ENCODE peak calls at places on chromosomes 1 and 21, in six cellular contexts. N is bronchial epithelial cell, H is lung, B is lower lobe of right lung, J is IMR-90, V is fibroblast of lung. Y is an unnamed sample. For H3K36me3, the result is how much of the 10 kb centered on the place peaks cover.

GRCh38 chr1:71488555-71489252 is 407.9 kb upstream of the ZRANB2 start:
- DNase-seq in J (no peak), B (no peak), N (no peak), V (no peak), H (no peak), Y (no peak)

GRCh38 chr1:1862905-1863547 is 27.9 kb downstream of the GNB1 start:
- DNase-seq in N (no peak), H (no peak), J (peak), V (peak), B (no peak), Y (no peak)

GRCh38 chr1:41626616-41627375 is 142.3 kb upstream of the EDN2 start:
- DNase-seq in H (no peak), N (peak), V (peak), B (no peak), J (peak), Y (peak)

GRCh38 chr1:70044832-70045231 is 160.5 kb downstream of the LRRC40 start:
- DNase-seq in V (peak), J (peak), B (no peak), N (peak), H (no peak), Y (peak)

GRCh38 chr1:222546548-222547259 is 1.2 kb downstream of the HHIPL2 start:
- DNase-seq in H (peak), B (no peak), J (peak), V (peak), N (peak), Y (peak)

GRCh38 chr1:193914871-193915270 is 728.5 kb upstream of the B3GALT2 start:
- DNase-seq in H (no peak), B (no peak), J (no peak), V (no peak), N (peak), Y (no peak)

GRCh38 chr1:151326619-151327222 is 495 bp downstream of the PI4KB start:
- DNase-seq in B (peak), J (peak), H (peak), N (peak), V (peak), Y (no peak)

GRCh38 chr1:5765465-5765864 is 226.8 kb downstream of the NPHP4 start:
- DNase-seq in H (no peak), V (no peak), J (no peak), N (no peak), B (no peak), Y (no peak)

GRCh38 chr1:97930472-97930871 is 9.6 kb upstream of the DPYD start:
- DNase-seq in V (peak), J (no peak), H (no peak), B (no peak), N (no peak), Y (no peak)

GRCh38 chr1:32981003-32981909 is 16.6 kb upstream of the RNF19B start:
- DNase-seq in H (peak), N (peak), B (peak), V (peak), J (peak), Y (peak)

GRCh38 chr1:89615676-89616598 is 17.0 kb upstream of the LRRC8C start:
- DNase-seq in B (no peak), N (peak), V (no peak), J (no peak), H (no peak), Y (no peak)

GRCh38 chr1:165169028-165169427 is 187.5 kb downstream of the LMX1A start:
- DNase-seq in J (no peak), V (no peak), N (peak), H (no peak), B (no peak), Y (peak)

GRCh38 chr1:24277420-24278169 is 41.6 kb upstream of the GRHL3 start:
- DNase-seq in J (peak), H (no peak), B (no peak), N (peak), V (peak), Y (no peak)

GRCh38 chr1:248853668-248854375 is 5.1 kb downstream of the ZNF692 start:
- DNase-seq in V (no peak), J (no peak), N (no peak), B (no peak), H (no peak), Y (no peak)

GRCh38 chr1:94528271-94528670 is 13.3 kb downstream of the F3 start:
- DNase-seq in H (no peak), N (peak), B (no peak), V (peak), J (peak), Y (no peak)

GRCh38 chr1:180896161-180896560 is 16.5 kb upstream of the KIAA1614 start:
- DNase-seq in H (no peak), J (no peak), V (no peak), N (no peak), B (no peak), Y (no peak)

GRCh38 chr1:29426701-29427279 is 190.5 kb downstream of the PTPRU start:
- DNase-seq in B (no peak), N (peak), J (no peak), V (no peak), H (no peak), Y (no peak)

GRCh38 chr1:239806900-239807299 is 284.8 kb upstream of the FMN2 start:
- DNase-seq in N (no peak), V (no peak), J (no peak), B (no peak), H (no peak), Y (no peak)
- H3K4me3 ChIP-seq in N (no peak), V (no peak), J (no peak), B (no peak), H (no peak), Y (no peak)

GRCh38 chr1:16033101-16033632 is 10.4 kb upstream of the CLCNKB start:
- DNase-seq in N (no peak), B (no peak), V (no peak), J (no peak), H (no peak), Y (no peak)
- TF ChIP-seq CTCF in N (no peak), B (no peak), V (no peak), J (no peak), H (no peak), Y (no peak)

GRCh38 chr1:171581226-171581625 is 40.8 kb upstream of the MYOCOS start:
- DNase-seq in B (no peak), N (no peak), J (no peak), V (no peak), H (no peak), Y (no peak)
- H3K36me3 ChIP-seq in B (half or more), N (under half), J (under half), V (under half), H (under half), Y (under half)

DNA sequence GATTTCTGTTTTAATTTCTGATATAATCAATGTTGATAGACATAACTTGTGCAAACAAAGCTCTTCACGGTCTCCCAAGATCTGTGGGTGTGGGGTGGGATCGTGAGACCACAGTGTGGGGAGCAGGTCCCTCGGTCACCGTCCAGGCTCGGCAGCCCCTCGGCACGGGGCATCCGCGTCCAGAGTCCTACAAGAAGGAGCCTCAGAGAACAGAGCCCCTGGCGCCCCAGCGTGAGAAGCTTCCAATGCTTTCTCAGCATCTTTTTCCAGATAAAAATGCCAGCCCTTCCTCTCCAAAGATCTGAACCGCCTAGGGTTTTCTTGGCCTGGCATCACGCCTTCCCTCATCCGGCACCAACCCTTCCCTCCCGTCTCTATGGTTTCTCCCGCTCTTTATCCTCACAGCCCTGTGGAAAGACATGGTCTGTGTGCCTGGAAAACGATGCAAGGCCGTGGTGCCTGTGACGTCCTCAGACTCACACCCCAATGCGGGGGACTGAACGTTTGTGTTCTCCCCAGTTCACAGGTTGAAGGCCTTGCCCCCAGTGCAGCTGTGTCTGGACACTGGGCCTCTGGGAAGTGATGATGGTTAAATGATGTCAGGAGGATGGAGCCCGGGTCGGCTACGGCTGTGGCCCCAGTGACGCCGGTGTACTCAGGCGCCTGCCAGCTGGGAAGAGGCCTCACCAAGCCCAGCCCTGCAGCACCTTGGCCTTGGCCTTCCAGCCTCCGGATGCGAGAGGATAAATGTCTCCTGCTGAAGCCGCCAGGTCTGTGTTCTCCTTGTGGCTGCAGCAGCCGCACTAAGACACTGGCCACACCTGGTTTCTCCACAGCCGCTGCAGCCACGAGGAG is 45.9 kb upstream of the COL6A2 start:
- DNase-seq in B (peak), V (no peak), J (no peak), N (no peak), H (no peak), Y (no peak)
- H3K4me3 ChIP-seq in B (no peak), V (no peak), J (no peak), N (no peak), H (no peak), Y (no peak)

GRCh38 chr1:175826705-175827104 is 83.3 kb upstream of the TNR start:
- DNase-seq in V (no peak), B (no peak), H (no peak), N (no peak), J (no peak), Y (no peak)

GRCh38 chr1:175822575-175822974 is 79.2 kb upstream of the TNR start:
- DNase-seq in H (no peak), N (peak), V (peak), J (peak), B (no peak), Y (no peak)

GRCh38 chr1:175823401-175823800 is 80.0 kb upstream of the TNR start:
- DNase-seq in H (no peak), B (no peak), V (no peak), J (no peak), N (peak), Y (no peak)

GRCh38 chr1:175820456-175820855 is 77.1 kb upstream of the TNR start:
- DNase-seq in J (no peak), V (no peak), N (no peak), B (no peak), H (no peak), Y (no peak)

DNA sequence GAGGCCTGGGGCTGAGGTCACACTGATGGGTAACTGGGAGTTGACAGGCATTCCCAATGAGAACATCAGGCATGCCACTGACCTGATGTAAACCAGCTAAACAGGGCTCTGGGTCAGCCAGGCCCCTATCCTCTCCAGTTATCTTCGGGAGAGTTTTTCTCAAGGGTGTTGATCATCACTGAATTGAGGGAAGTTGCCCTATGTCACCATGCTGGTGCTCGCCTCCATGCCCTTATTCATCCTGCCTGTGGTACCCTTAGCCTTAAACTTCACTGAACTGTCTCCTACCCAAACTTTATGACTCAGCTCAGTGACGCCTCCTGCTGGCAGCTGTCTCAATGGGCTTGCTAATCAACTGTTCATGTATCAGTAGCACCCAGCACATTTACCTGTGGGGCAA is 80.7 kb upstream of the TNR start:
- DNase-seq in H (no peak), J (no peak), N (no peak), V (no peak), B (no peak), Y (no peak)
- TF ChIP-seq CTCF in H (no peak), J (no peak), N (no peak), V (no peak), B (peak), Y (peak)